ENCODE peak calls at places on chromosomes 7 and 10, in eight cellular contexts. One of them, this sample, is unnamed.

GRCh38 chr10:28595618-28596017 is 62.7 kb downstream of the WAC start:
- DNase-seq in adrenal gland: no peak
- DNase-seq in choroid plexus epithelial cell: peak
- DNase-seq in spleen: no peak
- DNase-seq in left ventricle myocardium inferior: no peak
- DNase-seq in AG10803: peak
- DNase-seq in GM12865: no peak
- DNase-seq in body of pancreas: no peak
- DNase-seq in this sample: no peak

GRCh38 chr7:12686234-12686893 is 1.1 kb upstream of the ARL4A start:
- DNase-seq in left ventricle myocardium inferior: peak
- DNase-seq in spleen: peak
- DNase-seq in AG10803: peak
- DNase-seq in adrenal gland: peak
- DNase-seq in body of pancreas: peak
- DNase-seq in choroid plexus epithelial cell: peak
- DNase-seq in GM12865: peak
- DNase-seq in this sample: peak

GRCh38 chr10:48550977-48551376 is 53.9 kb downstream of the ARHGAP22 start:
- DNase-seq in GM12865: no peak
- DNase-seq in AG10803: no peak
- DNase-seq in adrenal gland: no peak
- DNase-seq in body of pancreas: no peak
- DNase-seq in left ventricle myocardium inferior: no peak
- DNase-seq in spleen: no peak
- DNase-seq in choroid plexus epithelial cell: no peak
- DNase-seq in this sample: no peak

GRCh38 chr7:100167912-100168323 is 499 bp downstream of the GAL3ST4 start:
- DNase-seq in choroid plexus epithelial cell: no peak
- DNase-seq in spleen: peak
- DNase-seq in adrenal gland: no peak
- DNase-seq in AG10803: peak
- DNase-seq in body of pancreas: no peak
- DNase-seq in left ventricle myocardium inferior: no peak
- DNase-seq in GM12865: no peak
- DNase-seq in this sample: no peak

GRCh38 chr10:52447931-52448353 is 133.9 kb downstream of the DKK1 start:
- DNase-seq in spleen: no peak
- DNase-seq in left ventricle myocardium inferior: no peak
- DNase-seq in AG10803: peak
- DNase-seq in body of pancreas: no peak
- DNase-seq in adrenal gland: no peak
- DNase-seq in GM12865: no peak
- DNase-seq in choroid plexus epithelial cell: peak
- DNase-seq in this sample: no peak

GRCh38 chr10:22715290-22715625 is 880 bp upstream of the PIP4K2A start:
- DNase-seq in GM12865: no peak
- DNase-seq in left ventricle myocardium inferior: no peak
- DNase-seq in body of pancreas: no peak
- DNase-seq in spleen: no peak
- DNase-seq in AG10803: no peak
- DNase-seq in adrenal gland: no peak
- DNase-seq in choroid plexus epithelial cell: no peak
- DNase-seq in this sample: no peak

GRCh38 chr7:133081119-133081604 is 728 bp downstream of the CHCHD3 start:
- DNase-seq in body of pancreas: peak
- DNase-seq in spleen: no peak
- DNase-seq in left ventricle myocardium inferior: peak
- DNase-seq in GM12865: peak
- DNase-seq in adrenal gland: peak
- DNase-seq in AG10803: no peak
- DNase-seq in choroid plexus epithelial cell: peak
- DNase-seq in this sample: no peak

GRCh38 chr10:86366033-86366901 is at the start of gene GRID1:
- DNase-seq in AG10803: no peak
- DNase-seq in choroid plexus epithelial cell: peak
- DNase-seq in GM12865: no peak
- DNase-seq in spleen: peak
- DNase-seq in body of pancreas: peak
- DNase-seq in left ventricle myocardium inferior: no peak
- DNase-seq in adrenal gland: peak
- DNase-seq in this sample: no peak

GRCh38 chr7:139995034-139995915 is 67.5 kb downstream of the PARP12 start:
- DNase-seq in body of pancreas: peak
- DNase-seq in GM12865: no peak
- DNase-seq in adrenal gland: peak
- DNase-seq in choroid plexus epithelial cell: peak
- DNase-seq in left ventricle myocardium inferior: peak
- DNase-seq in spleen: peak
- DNase-seq in AG10803: peak
- DNase-seq in this sample: peak

GRCh38 chr10:963186-963585 is 25.0 kb upstream of the GTPBP4 start:
- DNase-seq in spleen: no peak
- DNase-seq in AG10803: no peak
- DNase-seq in choroid plexus epithelial cell: no peak
- DNase-seq in GM12865: no peak
- DNase-seq in body of pancreas: no peak
- DNase-seq in adrenal gland: no peak
- DNase-seq in left ventricle myocardium inferior: no peak
- DNase-seq in this sample: no peak

GRCh38 chr10:131579251-131580071 is 267.9 kb upstream of the TCERG1L start:
- DNase-seq in GM12865: no peak
- DNase-seq in body of pancreas: no peak
- DNase-seq in left ventricle myocardium inferior: no peak
- DNase-seq in spleen: peak
- DNase-seq in choroid plexus epithelial cell: no peak
- DNase-seq in adrenal gland: peak
- DNase-seq in AG10803: no peak
- DNase-seq in this sample: no peak

GRCh38 chr7:1331576-1332467 is 99.2 kb downstream of the UNCX start:
- DNase-seq in AG10803: no peak
- DNase-seq in left ventricle myocardium inferior: no peak
- DNase-seq in body of pancreas: no peak
- DNase-seq in spleen: peak
- DNase-seq in adrenal gland: no peak
- DNase-seq in choroid plexus epithelial cell: no peak
- DNase-seq in GM12865: no peak
- DNase-seq in this sample: no peak

GRCh38 chr10:78424721-78425120 is 391.1 kb downstream of the RPS24 start:
- DNase-seq in body of pancreas: no peak
- DNase-seq in left ventricle myocardium inferior: no peak
- DNase-seq in AG10803: no peak
- DNase-seq in spleen: no peak
- DNase-seq in adrenal gland: peak
- DNase-seq in choroid plexus epithelial cell: peak
- DNase-seq in GM12865: peak
- DNase-seq in this sample: no peak
- TF ChIP-seq CTCF in body of pancreas: no peak
- TF ChIP-seq CTCF in left ventricle myocardium inferior: peak
- TF ChIP-seq CTCF in AG10803: peak
- TF ChIP-seq CTCF in spleen: no peak
- TF ChIP-seq CTCF in adrenal gland: no peak
- TF ChIP-seq CTCF in choroid plexus epithelial cell: peak
- TF ChIP-seq CTCF in GM12865: peak
- TF ChIP-seq CTCF in this sample: peak

GRCh38 chr10:102234866-102235597 is 6.3 kb downstream of the PITX3 start:
- DNase-seq in left ventricle myocardium inferior: no peak
- DNase-seq in spleen: no peak
- DNase-seq in AG10803: no peak
- DNase-seq in adrenal gland: no peak
- DNase-seq in GM12865: no peak
- DNase-seq in body of pancreas: no peak
- DNase-seq in choroid plexus epithelial cell: no peak
- DNase-seq in this sample: no peak
- H3K4me3 ChIP-seq in left ventricle myocardium inferior: no peak
- H3K4me3 ChIP-seq in spleen: no peak
- H3K4me3 ChIP-seq in AG10803: no peak
- H3K4me3 ChIP-seq in adrenal gland: no peak
- H3K4me3 ChIP-seq in GM12865: no peak
- H3K4me3 ChIP-seq in body of pancreas: no peak
- H3K4me3 ChIP-seq in choroid plexus epithelial cell: no peak
- H3K4me3 ChIP-seq in this sample: no peak

GRCh38 chr10:76124230-76124629 is 692.8 kb downstream of the LRMDA start:
- DNase-seq in GM12865: no peak
- DNase-seq in body of pancreas: no peak
- DNase-seq in adrenal gland: no peak
- DNase-seq in AG10803: no peak
- DNase-seq in choroid plexus epithelial cell: no peak
- DNase-seq in left ventricle myocardium inferior: no peak
- DNase-seq in spleen: no peak
- DNase-seq in this sample: no peak
- TF ChIP-seq CTCF in GM12865: no peak
- TF ChIP-seq CTCF in body of pancreas: no peak
- TF ChIP-seq CTCF in adrenal gland: no peak
- TF ChIP-seq CTCF in AG10803: no peak
- TF ChIP-seq CTCF in choroid plexus epithelial cell: no peak
- TF ChIP-seq CTCF in left ventricle myocardium inferior: no peak
- TF ChIP-seq CTCF in spleen: no peak
- TF ChIP-seq CTCF in this sample: no peak

GRCh38 chr7:116028808-116029207 is 1.8 kb downstream of the TFEC start:
- DNase-seq in spleen: no peak
- DNase-seq in AG10803: no peak
- DNase-seq in body of pancreas: no peak
- DNase-seq in adrenal gland: no peak
- DNase-seq in left ventricle myocardium inferior: no peak
- DNase-seq in GM12865: peak
- DNase-seq in choroid plexus epithelial cell: no peak
- DNase-seq in this sample: no peak
- H3K4me3 ChIP-seq in spleen: peak
- H3K4me3 ChIP-seq in AG10803: no peak
- H3K4me3 ChIP-seq in body of pancreas: no peak
- H3K4me3 ChIP-seq in adrenal gland: no peak
- H3K4me3 ChIP-seq in left ventricle myocardium inferior: no peak
- H3K4me3 ChIP-seq in GM12865: no peak
- H3K4me3 ChIP-seq in choroid plexus epithelial cell: no peak
- H3K4me3 ChIP-seq in this sample: no peak

DNA sequence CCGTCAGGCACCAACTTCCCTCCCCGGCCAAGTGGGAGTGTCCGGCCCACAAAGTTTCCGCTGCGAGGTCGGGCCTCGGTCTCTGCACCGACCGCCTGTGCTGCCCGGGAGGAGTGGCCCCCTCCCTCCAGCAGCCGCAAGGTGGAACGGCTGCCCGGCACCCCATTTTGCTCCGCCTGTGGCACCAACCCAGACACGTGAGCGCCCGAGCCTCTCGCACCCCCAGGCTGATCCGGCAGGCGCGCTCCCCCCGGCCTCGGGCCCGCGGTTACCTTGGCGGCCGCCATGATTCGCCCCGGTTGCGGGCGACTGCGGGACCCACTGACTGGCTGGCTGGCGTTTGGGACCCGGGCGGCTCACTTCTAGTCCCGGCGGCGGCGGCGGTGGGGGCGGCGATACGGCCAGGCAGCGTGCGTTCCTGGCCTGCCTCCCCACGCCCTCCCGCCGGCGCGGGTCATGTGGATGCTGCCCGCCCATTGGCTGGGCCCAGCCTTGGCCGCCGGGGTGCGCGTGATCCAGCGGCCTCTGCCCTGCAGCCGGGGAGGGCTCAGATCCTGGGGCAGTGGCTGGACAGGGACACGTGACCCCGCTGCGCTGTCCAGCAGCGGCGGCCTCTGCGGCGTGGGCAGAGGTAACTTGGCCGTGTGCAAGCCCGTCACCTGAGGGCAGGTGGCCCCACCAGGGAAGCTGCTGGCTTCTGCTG is at the start of gene SLC25A13:
- DNase-seq in adrenal gland: peak
- DNase-seq in body of pancreas: peak
- DNase-seq in GM12865: peak
- DNase-seq in spleen: peak
- DNase-seq in left ventricle myocardium inferior: peak
- DNase-seq in AG10803: peak
- DNase-seq in choroid plexus epithelial cell: peak
- DNase-seq in this sample: no peak
- TF ChIP-seq CTCF in adrenal gland: peak
- TF ChIP-seq CTCF in body of pancreas: no peak
- TF ChIP-seq CTCF in GM12865: no peak
- TF ChIP-seq CTCF in spleen: no peak
- TF ChIP-seq CTCF in left ventricle myocardium inferior: no peak
- TF ChIP-seq CTCF in AG10803: no peak
- TF ChIP-seq CTCF in choroid plexus epithelial cell: no peak
- TF ChIP-seq CTCF in this sample: no peak